ENCODE peak calls at places on chromosome 4, in seven cellular contexts. F, Y, B, C, G, U and A are unnamed samples.

GRCh38 chr4:110621328-110621812 is 1.5 kb downstream of the PITX2 start:
- DNase-seq in F (no peak), Y (no peak), B (no peak), C (no peak), G (no peak), U (no peak), A (no peak)

GRCh38 chr4:61831987-61832386 is 631.9 kb downstream of the ADGRL3 start:
- DNase-seq in F (no peak), Y (no peak), B (no peak), C (no peak), G (no peak), U (no peak), A (no peak)

GRCh38 chr4:21678711-21679110 is 269.9 kb downstream of the KCNIP4 start:
- DNase-seq in F (no peak), Y (no peak), B (no peak), C (no peak), G (no peak), U (no peak), A (no peak)

GRCh38 chr4:85419103-85419502 is 55.8 kb upstream of the ARHGAP24 start:
- DNase-seq in F (no peak), Y (no peak), B (no peak), C (no peak), G (peak; percentile 17), U (no peak), A (no peak)

GRCh38 chr4:13543648-13544555 is at the start of gene NKX3-2:
- DNase-seq in F (no peak), Y (peak; percentile 70), B (no peak), C (no peak), G (no peak), U (peak; percentile 78), A (no peak)

GRCh38 chr4:155248002-155248896 is 39.8 kb downstream of the NPY2R start:
- DNase-seq in F (no peak), Y (no peak), B (no peak), C (no peak), G (no peak), U (no peak), A (no peak)

GRCh38 chr4:118586357-118586790 is 98.8 kb upstream of the METTL14 start:
- DNase-seq in F (no peak), Y (peak; percentile 51), B (no peak), C (no peak), G (no peak), U (peak; percentile 77), A (peak; percentile 30)

GRCh38 chr4:151745727-151746231 is 15.0 kb downstream of the GATB start:
- DNase-seq in F (no peak), Y (no peak), B (no peak), C (no peak), G (peak; percentile 6), U (no peak), A (peak; percentile 68)

DNA sequence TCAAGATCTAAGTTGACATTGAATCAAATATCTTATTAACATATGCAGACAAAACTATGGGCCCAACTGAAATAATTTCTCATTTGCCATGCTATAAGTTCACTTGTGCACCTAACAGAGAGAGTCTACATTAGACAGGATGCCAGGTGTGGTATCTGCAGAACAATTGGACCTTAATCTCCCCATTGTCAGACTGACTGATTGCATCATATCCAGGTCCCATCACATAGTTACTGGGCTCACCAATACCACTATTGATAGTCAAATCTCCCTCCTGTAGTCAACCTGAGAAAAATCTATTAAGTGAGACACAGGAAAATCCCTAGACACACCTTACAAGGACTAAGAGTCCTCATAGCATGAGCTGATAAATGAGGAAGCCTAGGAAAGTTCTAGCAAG is 156.0 kb upstream of the FRG1 start:
- DNase-seq in F (no peak), Y (no peak), B (no peak), C (no peak), G (no peak), U (no peak), A (no peak)
- H3K4me3 ChIP-seq in F (no peak overlapping the region), Y (no peak overlapping the region), B (no peak overlapping the region), C (no peak overlapping the region), G (no peak overlapping the region), U (no peak overlapping the region), A (no peak overlapping the region)

GRCh38 chr4:106329027-106329618 is 12.8 kb downstream of the AIMP1 start:
- DNase-seq in F (no peak), Y (peak; percentile 55), B (peak; percentile 21), C (no peak), G (no peak), U (no peak), A (peak; percentile 69)
- TF ChIP-seq CTCF in F (no peak), Y (peak; percentile 42), B (peak; percentile 77), C (no peak), G (peak; percentile 78), U (peak; percentile 40), A (peak; percentile 85)

GRCh38 chr4:156581282-156581681 is 390.3 kb downstream of the PDGFC start:
- DNase-seq in F (no peak), Y (no peak), B (no peak), C (no peak), G (no peak), U (no peak), A (no peak)
- H3K4me3 ChIP-seq in F (no peak overlapping the region), Y (no peak overlapping the region), B (no peak overlapping the region), C (no peak overlapping the region), G (no peak overlapping the region), U (no peak overlapping the region), A (no peak overlapping the region)

GRCh38 chr4:3341760-3342159 is 48.9 kb downstream of the RGS12 start:
- DNase-seq in F (no peak), Y (no peak), B (no peak), C (no peak), G (no peak), U (no peak), A (no peak)

GRCh38 chr4:3339566-3339965 is 46.7 kb downstream of the RGS12 start:
- DNase-seq in F (no peak), Y (no peak), B (no peak), C (no peak), G (no peak), U (no peak), A (no peak)

GRCh38 chr4:3342182-3342854 is 49.5 kb downstream of the RGS12 start:
- DNase-seq in F (no peak), Y (no peak), B (peak; percentile 78), C (no peak), G (peak; percentile 73), U (no peak), A (peak; percentile 51)

GRCh38 chr4:3340038-3340702 is 47.3 kb downstream of the RGS12 start:
- DNase-seq in F (no peak), Y (no peak), B (no peak), C (no peak), G (no peak), U (no peak), A (no peak)

GRCh38 chr4:3340703-3341088 is 47.9 kb downstream of the RGS12 start:
- DNase-seq in F (no peak), Y (no peak), B (no peak), C (no peak), G (no peak), U (no peak), A (no peak)
- TF ChIP-seq CTCF in F (no peak), Y (no peak), B (no peak), C (no peak), G (no peak), U (no peak), A (no peak)

GRCh38 chr4:26345541-26345940 is 24.7 kb downstream of the RBPJ start:
- DNase-seq in F (no peak), Y (no peak), B (no peak), C (no peak), G (no peak), U (no peak), A (no peak)
- H3K4me3 ChIP-seq in F (no peak overlapping the region), Y (no peak overlapping the region), B (no peak overlapping the region), C (no peak overlapping the region), G (no peak overlapping the region), U (no peak overlapping the region), A (no peak overlapping the region)

GRCh38 chr4:83603130-83603529 is 67.2 kb downstream of the GPAT3 start:
- DNase-seq in F (no peak), Y (no peak), B (no peak), C (no peak), G (no peak), U (no peak), A (no peak)
- TF ChIP-seq CTCF in F (no peak), Y (no peak), B (no peak), C (no peak), G (no peak), U (no peak), A (no peak)

GRCh38 chr4:771464-771863 is 54.5 kb downstream of the CPLX1 start:
- DNase-seq in F (no peak), Y (no peak), B (no peak), C (peak; percentile 39), G (no peak), U (no peak), A (no peak)
- H3K4me3 ChIP-seq in F (no peak overlapping the region), Y (no peak overlapping the region), B (no peak overlapping the region), C (no peak overlapping the region), G (no peak overlapping the region), U (no peak overlapping the region), A (no peak overlapping the region)

GRCh38 chr4:89248879-89249281 is 58.7 kb downstream of the GPRIN3 start:
- DNase-seq in F (no peak), Y (no peak), B (no peak), C (no peak), G (no peak), U (no peak), A (no peak)
- TF ChIP-seq CTCF in F (no peak), Y (no peak), B (no peak), C (no peak), G (no peak), U (no peak), A (no peak)